ENCODE peak calls at places on chromosomes 2 and 18, in nine cellular contexts. E, A, J, R, O, K, M, S and Z are unnamed samples.

GRCh38 chr2:159185401-159186130 is 100.9 kb downstream of the WDSUB1 start:
- DNase-seq in E (no peak), A (peak), J (no peak), R (peak), O (no peak), K (peak), M (peak), S (no peak), Z (peak)

GRCh38 chr2:60416221-60417008 is 137.0 kb downstream of the BCL11A start:
- DNase-seq in E (peak), A (peak), J (no peak), R (no peak), O (no peak), K (no peak), M (no peak), S (peak), Z (peak)

GRCh38 chr2:11876436-11876835 is 130.0 kb downstream of the LPIN1 start:
- DNase-seq in E (no peak), A (no peak), J (no peak), R (no peak), O (no peak), K (no peak), M (no peak), S (no peak), Z (no peak)

GRCh38 chr2:229686122-229686919 is 28.0 kb downstream of the DNER start:
- DNase-seq in E (no peak), A (no peak), J (no peak), R (no peak), O (no peak), K (no peak), M (no peak), S (no peak), Z (no peak)

GRCh38 chr2:159206736-159207380 is 79.6 kb downstream of the WDSUB1 start:
- DNase-seq in E (no peak), A (no peak), J (no peak), R (no peak), O (no peak), K (no peak), M (no peak), S (no peak), Z (no peak)

GRCh38 chr2:229419158-229419557 is 148.1 kb upstream of the PID1 start:
- DNase-seq in E (no peak), A (peak), J (no peak), R (no peak), O (no peak), K (no peak), M (no peak), S (no peak), Z (no peak)

GRCh38 chr2:51734115-51734514 is 702.2 kb upstream of the NRXN1 start:
- DNase-seq in E (no peak), A (peak), J (peak), R (no peak), O (no peak), K (no peak), M (no peak), S (no peak), Z (peak)

GRCh38 chr2:21438949-21439348 is 315.2 kb downstream of the TDRD15 start:
- DNase-seq in E (no peak), A (peak), J (peak), R (no peak), O (no peak), K (no peak), M (no peak), S (no peak), Z (no peak)

GRCh38 chr2:56263876-56264275 is 80.1 kb downstream of the CCDC85A start:
- DNase-seq in E (no peak), A (no peak), J (no peak), R (no peak), O (no peak), K (no peak), M (no peak), S (no peak), Z (peak)

GRCh38 chr2:222532315-222532714 is 108.0 kb downstream of the SGPP2 start:
- DNase-seq in E (no peak), A (no peak), J (no peak), R (no peak), O (no peak), K (no peak), M (no peak), S (no peak), Z (no peak)

GRCh38 chr2:207252979-207253640 is 87.4 kb upstream of the KLF7 start:
- DNase-seq in E (no peak), A (no peak), J (no peak), R (peak), O (no peak), K (no peak), M (no peak), S (no peak), Z (no peak)

DNA sequence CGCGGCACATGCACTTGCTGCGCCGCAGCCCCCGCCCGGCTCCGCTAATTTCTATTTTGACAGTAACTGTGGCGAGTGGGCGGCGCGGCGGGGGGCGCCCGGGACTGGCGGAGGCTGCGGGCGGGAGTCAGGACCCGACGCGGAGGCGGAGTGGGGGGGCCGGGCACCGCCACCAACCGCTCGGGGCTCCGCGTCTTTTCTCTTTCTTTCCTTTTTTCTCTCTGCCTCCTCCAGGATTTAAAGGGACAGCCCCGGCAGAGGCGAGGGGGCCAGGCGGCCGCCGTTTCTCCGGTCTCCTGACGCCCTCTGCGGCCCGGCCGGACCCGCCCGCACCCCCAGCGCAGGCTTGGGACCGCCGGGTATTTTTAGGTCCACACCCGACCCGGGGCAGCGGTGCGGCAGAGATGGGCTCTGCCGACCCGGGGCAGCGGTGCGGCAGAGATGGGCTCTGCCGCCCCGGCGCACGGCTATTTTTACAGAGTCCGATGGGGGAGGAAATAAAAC is 460 bp upstream of the ZBTB7C start:
- DNase-seq in E (no peak), A (no peak), J (no peak), R (peak), O (no peak), K (peak), M (no peak), S (no peak), Z (peak)
- TF ChIP-seq CTCF in E (no peak), A (no peak), J (no peak), R (peak), O (no peak), K (no peak), M (no peak), S (no peak), Z (no peak)

DNA sequence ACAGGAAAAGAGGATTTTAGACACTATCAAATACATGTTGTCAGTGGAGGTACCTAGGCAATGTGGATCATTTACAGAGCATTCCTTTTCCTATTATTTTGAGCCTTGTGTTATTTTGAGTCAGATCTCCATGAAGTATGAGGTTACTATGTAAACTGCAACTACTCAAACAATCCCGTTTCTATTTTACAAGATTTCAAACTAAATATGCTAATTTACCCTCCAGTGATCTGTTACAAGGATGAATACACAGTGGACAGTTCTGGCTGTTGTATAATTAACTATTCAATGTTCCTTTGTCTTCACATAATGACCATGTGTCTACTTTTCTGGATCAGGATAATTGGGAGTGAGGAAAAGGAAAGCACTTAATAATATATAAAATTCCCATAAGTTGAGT is 4.6 kb downstream of the HOXD1 start:
- DNase-seq in E (no peak), A (no peak), J (no peak), R (no peak), O (no peak), K (no peak), M (no peak), S (no peak), Z (no peak)
- TF ChIP-seq CTCF in E (no peak), A (no peak), J (no peak), R (no peak), O (no peak), K (no peak), M (no peak), S (no peak), Z (no peak)

DNA sequence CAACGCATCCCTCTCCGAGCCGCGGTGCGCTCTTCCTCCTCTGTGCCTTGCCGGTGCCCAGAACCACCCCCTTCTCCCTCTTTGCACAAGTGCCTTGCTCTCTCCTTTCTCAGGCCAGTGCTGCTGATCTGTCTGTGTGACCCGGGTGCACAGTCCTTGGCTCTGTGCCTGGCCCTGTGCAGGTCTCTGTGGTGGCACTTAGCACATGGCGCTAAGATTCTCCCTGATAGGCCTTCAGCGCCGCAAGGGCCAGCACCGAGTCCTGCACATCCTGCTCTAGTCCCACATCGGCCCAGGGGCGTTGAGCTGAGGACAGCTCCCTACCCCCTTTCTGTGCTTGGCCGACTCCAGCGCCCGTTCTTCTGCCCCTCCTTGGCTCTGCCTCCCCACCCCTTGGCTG is 136.1 kb downstream of the NEDD4L start:
- DNase-seq in E (no peak), A (no peak), J (no peak), R (no peak), O (no peak), K (no peak), M (no peak), S (no peak), Z (no peak)
- TF ChIP-seq CTCF in E (no peak), A (no peak), J (no peak), R (no peak), O (no peak), K (no peak), M (no peak), S (no peak), Z (no peak)

GRCh38 chr18:58194028-58194427 is 150.0 kb downstream of the NEDD4L start:
- DNase-seq in E (no peak), A (no peak), J (no peak), R (peak), O (no peak), K (peak), M (no peak), S (peak), Z (no peak)
- TF ChIP-seq CTCF in E (peak), A (peak), J (peak), R (peak), O (no peak), K (peak), M (peak), S (no peak), Z (peak)

DNA sequence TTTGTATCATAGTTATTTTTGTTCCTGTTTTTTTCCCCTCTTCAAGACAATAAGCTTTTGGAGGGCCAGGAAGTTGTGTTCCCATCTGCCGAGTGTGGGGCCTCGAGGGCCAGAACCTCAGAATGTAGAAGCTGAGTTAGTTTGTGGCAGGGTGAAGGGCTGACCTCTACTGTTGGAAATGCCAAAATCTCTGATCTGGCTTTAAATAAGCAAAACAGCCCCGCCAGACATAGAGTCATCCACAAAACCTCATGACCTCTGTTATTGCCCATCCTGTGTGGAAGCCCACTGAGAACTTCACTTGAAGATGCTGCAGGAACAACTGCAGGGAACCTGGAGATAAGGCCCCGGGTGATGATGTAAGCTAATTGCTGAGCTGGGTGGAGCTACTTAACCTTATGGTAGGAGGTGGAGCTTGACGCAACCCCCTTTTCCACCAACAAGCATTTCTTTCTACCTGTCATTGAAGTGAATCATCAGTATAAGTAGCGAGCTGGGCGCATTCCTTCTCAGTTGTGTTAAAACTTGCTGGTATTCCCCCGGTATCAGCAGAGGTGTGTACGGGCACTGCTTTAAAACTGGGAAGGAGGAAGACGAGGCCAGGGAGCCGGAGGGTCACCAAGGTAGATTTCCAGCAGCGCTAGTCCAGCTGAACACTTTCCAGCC is 177.2 kb downstream of the NEDD4L start:
- DNase-seq in E (peak), A (peak), J (no peak), R (peak), O (no peak), K (no peak), M (peak), S (peak), Z (peak)
- TF ChIP-seq CTCF in E (no peak), A (no peak), J (no peak), R (peak), O (no peak), K (no peak), M (no peak), S (no peak), Z (no peak)

DNA sequence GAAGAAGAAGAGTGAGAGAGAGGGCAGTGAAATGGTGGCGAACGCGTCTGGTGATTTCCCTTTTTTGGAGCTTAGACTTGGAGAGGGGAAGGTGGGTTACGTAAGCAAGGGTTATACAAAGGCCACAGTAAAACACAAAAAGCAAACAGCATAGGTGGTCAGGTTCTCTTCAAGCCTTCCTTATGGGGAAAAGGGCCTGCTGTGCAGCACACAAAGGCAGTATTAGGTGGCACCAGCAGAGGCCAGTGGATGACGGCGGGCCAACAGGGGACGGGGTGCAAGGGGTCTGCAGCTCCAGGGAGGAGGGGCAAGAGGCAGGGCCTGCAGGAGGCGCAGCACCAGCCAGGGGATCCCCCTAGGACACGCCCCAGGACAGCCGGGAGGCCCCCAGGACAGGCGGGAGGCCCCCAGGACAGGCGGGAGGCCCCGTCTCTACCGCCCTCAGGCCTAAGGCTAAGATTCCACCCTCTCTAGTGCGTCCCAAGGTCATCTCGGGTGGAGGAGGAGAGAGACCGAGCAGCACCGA is 32.6 kb upstream of the NPC1 start:
- DNase-seq in E (no peak), A (no peak), J (no peak), R (peak), O (no peak), K (peak), M (no peak), S (peak), Z (no peak)
- TF ChIP-seq CTCF in E (peak), A (no peak), J (peak), R (peak), O (no peak), K (no peak), M (no peak), S (no peak), Z (no peak)

GRCh38 chr2:24543252-24543651 is 52.2 kb downstream of the NCOA1 start:
- DNase-seq in E (no peak), A (peak), J (no peak), R (peak), O (no peak), K (peak), M (no peak), S (no peak), Z (no peak)
- TF ChIP-seq CTCF in E (no peak), A (peak), J (peak), R (peak), O (no peak), K (peak), M (no peak), S (no peak), Z (no peak)

GRCh38 chr2:107576991-107577390 is 249.7 kb upstream of the RGPD4 start:
- DNase-seq in E (no peak), A (no peak), J (no peak), R (no peak), O (no peak), K (no peak), M (no peak), S (no peak), Z (no peak)
- TF ChIP-seq CTCF in E (no peak), A (no peak), J (no peak), R (no peak), O (no peak), K (no peak), M (no peak), S (no peak), Z (no peak)

DNA sequence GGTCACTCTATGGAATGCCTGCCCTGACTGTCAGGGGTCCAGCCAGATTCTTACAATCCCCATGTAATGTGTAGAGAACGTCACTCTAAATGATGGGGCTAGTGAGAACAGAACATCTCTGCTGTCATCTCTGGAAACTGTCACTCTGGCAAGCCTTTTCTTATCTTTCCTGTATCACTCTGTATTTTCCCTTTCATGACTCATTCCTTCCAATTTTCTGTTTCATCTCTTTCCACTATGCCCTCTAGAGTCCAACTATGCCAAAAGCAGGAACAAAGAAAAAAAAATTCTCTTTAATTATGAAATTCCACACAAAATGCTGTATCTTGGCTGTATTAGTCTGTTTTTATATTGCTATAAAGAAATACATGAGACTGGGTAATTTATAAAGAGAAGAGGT is 608.8 kb downstream of the ADCYAP1 start:
- DNase-seq in E (no peak), A (no peak), J (no peak), R (no peak), O (no peak), K (no peak), M (no peak), S (no peak), Z (no peak)
- TF ChIP-seq CTCF in E (no peak), A (no peak), J (no peak), R (no peak), O (no peak), K (no peak), M (peak), S (no peak), Z (peak)